ENCODE peak calls at places on chromosomes 4 and X, in ten cellular contexts. L, V, S, H, T, B, Y, Z, A and X are unnamed samples.

GRCh38 chr4:144733566-144733965 is 87.6 kb downstream of the HHIP start:
- DNase-seq in H (no peak), A (no peak), L (no peak), S (no peak), V (no peak), B (no peak), Y (no peak), Z (no peak), T (no peak), X (no peak)

GRCh38 chr4:85866508-85866907 is 391.6 kb downstream of the ARHGAP24 start:
- DNase-seq in V (no peak), H (no peak), Y (no peak), B (peak; percentile 24), L (no peak), A (no peak), S (no peak), T (no peak), Z (no peak), X (no peak)

GRCh38 chr4:89174784-89175183 is 63.5 kb downstream of the TIGD2 start:
- DNase-seq in H (no peak), T (no peak), S (no peak), Z (no peak), Y (no peak), V (no peak), B (no peak), A (no peak), L (no peak), X (no peak)

GRCh38 chrX:110320588-110320987 is 2.7 kb upstream of the AMMECR1 start:
- DNase-seq in Y (no peak), S (no peak), T (no peak), B (no peak), V (no peak), A (no peak), H (no peak), L (no peak), Z (no peak), X (no peak)

GRCh38 chr4:7761720-7762119 is 177.9 kb downstream of the AFAP1 start:
- DNase-seq in L (peak; percentile 49), V (peak; percentile 13), T (peak; percentile 27), Z (peak; percentile 67), S (peak; percentile 65), B (peak; percentile 75), A (peak; percentile 69), H (peak; percentile 89), Y (peak; percentile 57), X (peak; percentile 85)

GRCh38 chr4:40333921-40334352 is 1.2 kb upstream of the CHRNA9 start:
- DNase-seq in V (no peak), T (peak; percentile 66), S (no peak), L (peak; percentile 54), B (peak; percentile 91), Y (peak; percentile 68), A (no peak), H (no peak), Z (no peak), X (no peak)

GRCh38 chr4:73870260-73870659 is 1.1 kb downstream of the CXCL1 start:
- DNase-seq in S (peak; percentile 62), L (peak; percentile 8), Y (no peak), V (no peak), A (no peak), H (no peak), Z (no peak), T (peak; percentile 82), B (no peak), X (no peak)

GRCh38 chrX:123731258-123731986 is 1.4 kb downstream of the THOC2 start:
- DNase-seq in A (no peak), L (peak; percentile 21), H (no peak), Z (no peak), B (peak; percentile 60), Y (peak; percentile 31), S (peak; percentile 23), V (no peak), T (peak; percentile 24), X (no peak)

GRCh38 chrX:100928660-100929613 is at the start of gene XKRX:
- DNase-seq in T (peak; percentile 40), L (peak; percentile 43), Z (peak; percentile 36), A (peak; percentile 19), H (no peak), B (peak; percentile 53), V (peak; percentile 4), Y (no peak), S (peak; percentile 80), X (no peak)

GRCh38 chr4:88106205-88106604 is 52.2 kb downstream of the ABCG2 start:
- DNase-seq in L (no peak), T (peak; percentile 73), A (no peak), B (peak; percentile 32), V (no peak), Y (no peak), H (no peak), S (no peak), Z (no peak), X (no peak)

GRCh38 chr4:86640469-86640868 is 46.4 kb downstream of the PTPN13 start:
- DNase-seq in Y (no peak), T (peak; percentile 28), S (no peak), B (peak; percentile 38), V (no peak), L (no peak), Z (no peak), H (no peak), A (no peak), X (no peak)

GRCh38 chrX:39857780-39858179 is 240.0 kb downstream of the BCOR start:
- DNase-seq in H (no peak), Z (no peak), L (no peak), V (no peak), Y (no peak), A (no peak), B (no peak), T (peak; percentile 20), S (no peak), X (no peak)

GRCh38 chr4:113468165-113469022 is 293.1 kb downstream of the CAMK2D start:
- DNase-seq in V (no peak), A (peak; percentile 92), Y (peak; percentile 99), T (peak; percentile 93), S (peak; percentile 58), B (peak; percentile 99), H (peak; percentile 96), Z (peak; percentile 94), L (peak; percentile 31), X (peak; percentile 93)

GRCh38 chrX:9278475-9279270 is 186.2 kb upstream of the TBL1X start:
- DNase-seq in T (no peak), L (no peak), S (no peak), H (no peak), B (peak; percentile 26), Y (no peak), V (no peak), A (no peak), Z (no peak), X (no peak)
- H3K4me3 ChIP-seq in T (no peak overlapping the region), L (no peak overlapping the region), S (no peak overlapping the region), H (no peak overlapping the region), B (peak overlapping the region; percentile 32), Y (no peak overlapping the region), V (no peak overlapping the region), A (no peak overlapping the region), Z (no peak overlapping the region), X (peak overlapping the region; percentile 2)

DNA sequence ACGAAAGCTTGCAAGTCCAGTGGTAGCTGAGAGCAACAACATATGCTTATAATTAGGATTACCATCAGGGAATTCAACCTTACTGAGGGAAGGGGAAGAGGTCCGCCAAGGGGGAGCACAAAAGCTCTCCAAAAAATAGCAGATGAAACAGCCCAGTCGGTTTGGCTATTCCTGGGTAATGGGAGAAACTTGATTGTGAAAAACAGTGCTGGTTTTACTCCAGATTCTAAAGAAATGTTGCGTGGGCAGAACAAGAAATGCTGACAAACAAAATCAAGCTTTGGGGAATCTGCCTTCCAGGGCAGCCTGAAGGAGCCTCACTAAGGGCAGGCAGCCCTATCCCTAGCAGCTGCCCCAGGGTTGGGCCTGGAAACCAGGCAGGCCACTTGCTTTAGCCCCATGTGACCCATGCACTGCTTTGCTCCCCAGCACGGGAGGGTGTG is 160.8 kb upstream of the LDB2 start:
- DNase-seq in B (peak; percentile 73), V (no peak), Z (no peak), S (no peak), T (no peak), H (no peak), L (no peak), Y (no peak), A (peak; percentile 37), X (no peak)
- H3K27ac ChIP-seq in B (peak overlapping the region; percentile 78), V (no peak overlapping the region), Z (no peak overlapping the region), S (no peak overlapping the region), T (no peak overlapping the region), H (no peak overlapping the region), L (no peak overlapping the region), Y (no peak overlapping the region), A (peak overlapping the region; percentile 76), X (peak overlapping the region; percentile 63)

GRCh38 chr4:118836763-118837507 is 1.0 kb upstream of the SEC24D start:
- DNase-seq in L (peak; percentile 4), B (no peak), V (no peak), A (no peak), H (no peak), Y (no peak), Z (no peak), T (no peak), S (no peak), X (no peak)

GRCh38 chr4:118834960-118835895 is 698 bp downstream of the SEC24D start:
- DNase-seq in Y (peak; percentile 90), T (peak; percentile 69), V (peak; percentile 28), H (peak; percentile 87), S (peak; percentile 72), A (peak; percentile 71), Z (peak; percentile 75), B (peak; percentile 96), L (peak; percentile 25), X (peak; percentile 81)

GRCh38 chr4:118835896-118836762 is at the start of gene SEC24D:
- DNase-seq in L (peak; percentile 81), B (peak; percentile 96), T (peak; percentile 83), Y (peak; percentile 83), H (peak; percentile 86), A (peak; percentile 86), S (peak; percentile 89), V (peak; percentile 83), Z (peak; percentile 91), X (peak; percentile 91)

GRCh38 chr4:118833192-118833820 is 2.6 kb downstream of the SEC24D start:
- DNase-seq in Y (no peak), V (no peak), Z (no peak), H (no peak), S (no peak), T (peak; percentile 35), A (no peak), L (no peak), B (no peak), X (no peak)

GRCh38 chr4:118834070-118834469 is 1.9 kb downstream of the SEC24D start:
- DNase-seq in L (no peak), Z (no peak), S (no peak), Y (no peak), H (no peak), A (no peak), T (no peak), B (no peak), V (no peak), X (no peak)
- H3K4me3 ChIP-seq in L (no peak overlapping the region), Z (no peak overlapping the region), S (no peak overlapping the region), Y (peak overlapping the region; percentile 92), H (peak overlapping the region; percentile 100), A (peak overlapping the region; percentile 66), T (peak overlapping the region; percentile 84), B (peak overlapping the region; percentile 99), V (no peak overlapping the region), X (peak overlapping the region; percentile 41)

GRCh38 chr4:30838346-30838745 is 118.2 kb downstream of the PCDH7 start:
- DNase-seq in H (no peak), V (no peak), B (no peak), L (no peak), S (no peak), Z (no peak), A (no peak), T (no peak), Y (no peak), X (no peak)
- H3K27ac ChIP-seq in H (no peak overlapping the region), V (no peak overlapping the region), B (no peak overlapping the region), L (no peak overlapping the region), S (no peak overlapping the region), Z (no peak overlapping the region), A (no peak overlapping the region), T (no peak overlapping the region), Y (no peak overlapping the region), X (no peak overlapping the region)